ENCODE peak calls at places on chromosomes 13 and 19, in seven cellular contexts. One of them, this sample, is unnamed.

GRCh38 chr19:13033819-13034611 is 38.7 kb downstream of the NFIX start:
- DNase-seq in MV-4-11: peak
- DNase-seq in hypothalamus: no peak
- DNase-seq in fibroblast of lung: peak
- DNase-seq in activated T-cell treated with anti-CD3 and anti-CD28 coated beads, Interleukin-2, amount 50 U/mL, for 72 hours: peak
- DNase-seq in T-helper 1 cell: no peak
- DNase-seq in A172: peak
- DNase-seq in this sample: no peak

GRCh38 chr13:91632071-91632470 is 233.7 kb downstream of the GPC5 start:
- DNase-seq in MV-4-11: no peak
- DNase-seq in hypothalamus: no peak
- DNase-seq in fibroblast of lung: peak
- DNase-seq in activated T-cell treated with anti-CD3 and anti-CD28 coated beads, Interleukin-2, amount 50 U/mL, for 72 hours: no peak
- DNase-seq in T-helper 1 cell: no peak
- DNase-seq in A172: no peak
- DNase-seq in this sample: no peak

GRCh38 chr13:45584816-45585215 is 30.7 kb downstream of the ERICH6B start:
- DNase-seq in MV-4-11: no peak
- DNase-seq in hypothalamus: no peak
- DNase-seq in fibroblast of lung: no peak
- DNase-seq in activated T-cell treated with anti-CD3 and anti-CD28 coated beads, Interleukin-2, amount 50 U/mL, for 72 hours: no peak
- DNase-seq in T-helper 1 cell: no peak
- DNase-seq in A172: no peak
- DNase-seq in this sample: no peak

GRCh38 chr13:35179494-35179893 is 237.4 kb downstream of the NBEA start:
- DNase-seq in MV-4-11: no peak
- DNase-seq in hypothalamus: no peak
- DNase-seq in fibroblast of lung: no peak
- DNase-seq in activated T-cell treated with anti-CD3 and anti-CD28 coated beads, Interleukin-2, amount 50 U/mL, for 72 hours: no peak
- DNase-seq in T-helper 1 cell: no peak
- DNase-seq in A172: peak
- DNase-seq in this sample: no peak

GRCh38 chr13:46577656-46578589 is 25.0 kb downstream of the LRCH1 start:
- DNase-seq in MV-4-11: peak
- DNase-seq in hypothalamus: no peak
- DNase-seq in fibroblast of lung: no peak
- DNase-seq in activated T-cell treated with anti-CD3 and anti-CD28 coated beads, Interleukin-2, amount 50 U/mL, for 72 hours: no peak
- DNase-seq in T-helper 1 cell: no peak
- DNase-seq in A172: no peak
- DNase-seq in this sample: no peak

GRCh38 chr13:100128373-100128772 is 39.5 kb downstream of the PCCA start:
- DNase-seq in MV-4-11: peak
- DNase-seq in hypothalamus: no peak
- DNase-seq in fibroblast of lung: peak
- DNase-seq in activated T-cell treated with anti-CD3 and anti-CD28 coated beads, Interleukin-2, amount 50 U/mL, for 72 hours: peak
- DNase-seq in T-helper 1 cell: no peak
- DNase-seq in A172: peak
- DNase-seq in this sample: no peak

GRCh38 chr19:19485161-19485997 is 30.0 kb downstream of the TSSK6 start:
- DNase-seq in MV-4-11: peak
- DNase-seq in hypothalamus: no peak
- DNase-seq in fibroblast of lung: peak
- DNase-seq in activated T-cell treated with anti-CD3 and anti-CD28 coated beads, Interleukin-2, amount 50 U/mL, for 72 hours: no peak
- DNase-seq in T-helper 1 cell: no peak
- DNase-seq in A172: no peak
- DNase-seq in this sample: no peak

GRCh38 chr19:16946951-16947940 is 58.4 kb downstream of the F2RL3 start:
- DNase-seq in MV-4-11: no peak
- DNase-seq in hypothalamus: no peak
- DNase-seq in fibroblast of lung: no peak
- DNase-seq in activated T-cell treated with anti-CD3 and anti-CD28 coated beads, Interleukin-2, amount 50 U/mL, for 72 hours: no peak
- DNase-seq in T-helper 1 cell: no peak
- DNase-seq in A172: no peak
- DNase-seq in this sample: no peak

GRCh38 chr13:47457631-47458030 is 543.4 kb downstream of the SUCLA2 start:
- DNase-seq in MV-4-11: no peak
- DNase-seq in hypothalamus: no peak
- DNase-seq in fibroblast of lung: peak
- DNase-seq in activated T-cell treated with anti-CD3 and anti-CD28 coated beads, Interleukin-2, amount 50 U/mL, for 72 hours: no peak
- DNase-seq in T-helper 1 cell: no peak
- DNase-seq in A172: no peak
- DNase-seq in this sample: no peak

GRCh38 chr13:60509601-60510386 is 112.8 kb downstream of the TDRD3 start:
- DNase-seq in MV-4-11: no peak
- DNase-seq in hypothalamus: no peak
- DNase-seq in fibroblast of lung: no peak
- DNase-seq in activated T-cell treated with anti-CD3 and anti-CD28 coated beads, Interleukin-2, amount 50 U/mL, for 72 hours: no peak
- DNase-seq in T-helper 1 cell: no peak
- DNase-seq in A172: peak
- DNase-seq in this sample: no peak

GRCh38 chr13:49503951-49504350 is 8.2 kb downstream of the PHF11 start:
- DNase-seq in MV-4-11: no peak
- DNase-seq in hypothalamus: no peak
- DNase-seq in fibroblast of lung: no peak
- DNase-seq in activated T-cell treated with anti-CD3 and anti-CD28 coated beads, Interleukin-2, amount 50 U/mL, for 72 hours: no peak
- DNase-seq in T-helper 1 cell: no peak
- DNase-seq in A172: no peak
- DNase-seq in this sample: no peak

GRCh38 chr13:20136781-20137703 is 23.8 kb downstream of the GJA3 start:
- DNase-seq in MV-4-11: no peak
- DNase-seq in hypothalamus: no peak
- DNase-seq in fibroblast of lung: peak
- DNase-seq in activated T-cell treated with anti-CD3 and anti-CD28 coated beads, Interleukin-2, amount 50 U/mL, for 72 hours: peak
- DNase-seq in T-helper 1 cell: peak
- DNase-seq in A172: no peak
- DNase-seq in this sample: no peak

GRCh38 chr13:38785490-38785889 is 98.6 kb downstream of the FREM2 start:
- DNase-seq in MV-4-11: no peak
- DNase-seq in hypothalamus: no peak
- DNase-seq in fibroblast of lung: no peak
- DNase-seq in activated T-cell treated with anti-CD3 and anti-CD28 coated beads, Interleukin-2, amount 50 U/mL, for 72 hours: no peak
- DNase-seq in T-helper 1 cell: no peak
- DNase-seq in A172: no peak
- DNase-seq in this sample: no peak

GRCh38 chr13:50732712-50733111 is 110.8 kb downstream of the DLEU7 start:
- DNase-seq in MV-4-11: no peak
- DNase-seq in hypothalamus: no peak
- DNase-seq in fibroblast of lung: peak
- DNase-seq in activated T-cell treated with anti-CD3 and anti-CD28 coated beads, Interleukin-2, amount 50 U/mL, for 72 hours: no peak
- DNase-seq in T-helper 1 cell: no peak
- DNase-seq in A172: no peak
- DNase-seq in this sample: no peak

GRCh38 chr19:2282062-2282861 is at the start of gene PEAK3:
- DNase-seq in MV-4-11: peak
- DNase-seq in hypothalamus: peak
- DNase-seq in fibroblast of lung: peak
- DNase-seq in activated T-cell treated with anti-CD3 and anti-CD28 coated beads, Interleukin-2, amount 50 U/mL, for 72 hours: no peak
- DNase-seq in T-helper 1 cell: no peak
- DNase-seq in A172: peak
- DNase-seq in this sample: no peak

GRCh38 chr19:15869109-15869555 is 28.7 kb downstream of the CYP4F2 start:
- DNase-seq in MV-4-11: peak
- DNase-seq in hypothalamus: no peak
- DNase-seq in fibroblast of lung: peak
- DNase-seq in activated T-cell treated with anti-CD3 and anti-CD28 coated beads, Interleukin-2, amount 50 U/mL, for 72 hours: peak
- DNase-seq in T-helper 1 cell: peak
- DNase-seq in A172: peak
- DNase-seq in this sample: no peak

GRCh38 chr13:80284290-80284689 is 56.6 kb downstream of the SPRY2 start:
- DNase-seq in MV-4-11: no peak
- DNase-seq in hypothalamus: no peak
- DNase-seq in fibroblast of lung: no peak
- DNase-seq in activated T-cell treated with anti-CD3 and anti-CD28 coated beads, Interleukin-2, amount 50 U/mL, for 72 hours: no peak
- DNase-seq in T-helper 1 cell: no peak
- DNase-seq in A172: no peak
- DNase-seq in this sample: no peak

GRCh38 chr19:3146677-3147100 is 10.9 kb downstream of the GNA15 start:
- DNase-seq in MV-4-11: peak
- DNase-seq in hypothalamus: no peak
- DNase-seq in fibroblast of lung: no peak
- DNase-seq in activated T-cell treated with anti-CD3 and anti-CD28 coated beads, Interleukin-2, amount 50 U/mL, for 72 hours: peak
- DNase-seq in T-helper 1 cell: peak
- DNase-seq in A172: no peak
- DNase-seq in this sample: peak

GRCh38 chr19:10270180-10270615 is 722 bp upstream of the ICAM1 start:
- DNase-seq in MV-4-11: peak
- DNase-seq in hypothalamus: no peak
- DNase-seq in fibroblast of lung: no peak
- DNase-seq in activated T-cell treated with anti-CD3 and anti-CD28 coated beads, Interleukin-2, amount 50 U/mL, for 72 hours: peak
- DNase-seq in T-helper 1 cell: peak
- DNase-seq in A172: no peak
- DNase-seq in this sample: peak

GRCh38 chr13:103275708-103276107 is 209.5 kb upstream of the SLC10A2 start:
- DNase-seq in MV-4-11: no peak
- DNase-seq in hypothalamus: no peak
- DNase-seq in fibroblast of lung: no peak
- DNase-seq in activated T-cell treated with anti-CD3 and anti-CD28 coated beads, Interleukin-2, amount 50 U/mL, for 72 hours: no peak
- DNase-seq in T-helper 1 cell: no peak
- DNase-seq in A172: no peak
- DNase-seq in this sample: no peak

GRCh38 chr13:20843177-20843576 is 59.4 kb downstream of the XPO4 start:
- DNase-seq in MV-4-11: no peak
- DNase-seq in hypothalamus: no peak
- DNase-seq in fibroblast of lung: peak
- DNase-seq in activated T-cell treated with anti-CD3 and anti-CD28 coated beads, Interleukin-2, amount 50 U/mL, for 72 hours: no peak
- DNase-seq in T-helper 1 cell: no peak
- DNase-seq in A172: no peak
- DNase-seq in this sample: no peak

GRCh38 chr13:77896536-77896935 is 22.1 kb downstream of the EDNRB start:
- DNase-seq in MV-4-11: no peak
- DNase-seq in hypothalamus: no peak
- DNase-seq in fibroblast of lung: peak
- DNase-seq in activated T-cell treated with anti-CD3 and anti-CD28 coated beads, Interleukin-2, amount 50 U/mL, for 72 hours: no peak
- DNase-seq in T-helper 1 cell: no peak
- DNase-seq in A172: no peak
- DNase-seq in this sample: no peak

GRCh38 chr13:24022568-24022967 is 125.3 kb upstream of the C1QTNF9B start:
- DNase-seq in MV-4-11: peak
- DNase-seq in hypothalamus: no peak
- DNase-seq in fibroblast of lung: no peak
- DNase-seq in activated T-cell treated with anti-CD3 and anti-CD28 coated beads, Interleukin-2, amount 50 U/mL, for 72 hours: no peak
- DNase-seq in T-helper 1 cell: no peak
- DNase-seq in A172: no peak
- DNase-seq in this sample: no peak

GRCh38 chr13:76516013-76516412 is 370.2 kb downstream of the KCTD12 start:
- DNase-seq in MV-4-11: no peak
- DNase-seq in hypothalamus: no peak
- DNase-seq in fibroblast of lung: peak
- DNase-seq in activated T-cell treated with anti-CD3 and anti-CD28 coated beads, Interleukin-2, amount 50 U/mL, for 72 hours: no peak
- DNase-seq in T-helper 1 cell: no peak
- DNase-seq in A172: no peak
- DNase-seq in this sample: no peak

GRCh38 chr13:58472483-58472882 is 840.9 kb downstream of the PCDH17 start:
- DNase-seq in MV-4-11: no peak
- DNase-seq in hypothalamus: no peak
- DNase-seq in fibroblast of lung: no peak
- DNase-seq in activated T-cell treated with anti-CD3 and anti-CD28 coated beads, Interleukin-2, amount 50 U/mL, for 72 hours: no peak
- DNase-seq in T-helper 1 cell: no peak
- DNase-seq in A172: no peak
- DNase-seq in this sample: no peak

GRCh38 chr19:21841784-21842097 is 5.8 kb upstream of the ZNF43 start:
- DNase-seq in MV-4-11: no peak
- DNase-seq in hypothalamus: no peak
- DNase-seq in fibroblast of lung: no peak
- DNase-seq in activated T-cell treated with anti-CD3 and anti-CD28 coated beads, Interleukin-2, amount 50 U/mL, for 72 hours: no peak
- DNase-seq in T-helper 1 cell: no peak
- DNase-seq in A172: no peak
- DNase-seq in this sample: no peak

GRCh38 chr13:59445812-59446211 is 717.9 kb downstream of the DIAPH3 start:
- DNase-seq in MV-4-11: no peak
- DNase-seq in hypothalamus: no peak
- DNase-seq in fibroblast of lung: no peak
- DNase-seq in activated T-cell treated with anti-CD3 and anti-CD28 coated beads, Interleukin-2, amount 50 U/mL, for 72 hours: no peak
- DNase-seq in T-helper 1 cell: no peak
- DNase-seq in A172: no peak
- DNase-seq in this sample: no peak

GRCh38 chr13:23709521-23709920 is 139.3 kb downstream of the TNFRSF19 start:
- DNase-seq in MV-4-11: no peak
- DNase-seq in hypothalamus: no peak
- DNase-seq in fibroblast of lung: no peak
- DNase-seq in activated T-cell treated with anti-CD3 and anti-CD28 coated beads, Interleukin-2, amount 50 U/mL, for 72 hours: no peak
- DNase-seq in T-helper 1 cell: no peak
- DNase-seq in A172: no peak
- DNase-seq in this sample: no peak

GRCh38 chr13:23867027-23867491 is 22.1 kb downstream of the MIPEP start:
- DNase-seq in MV-4-11: no peak
- DNase-seq in hypothalamus: no peak
- DNase-seq in fibroblast of lung: peak
- DNase-seq in activated T-cell treated with anti-CD3 and anti-CD28 coated beads, Interleukin-2, amount 50 U/mL, for 72 hours: no peak
- DNase-seq in T-helper 1 cell: no peak
- DNase-seq in A172: peak
- DNase-seq in this sample: no peak

GRCh38 chr13:110907951-110908898 is 6.6 kb downstream of the ANKRD10 start:
- DNase-seq in MV-4-11: no peak
- DNase-seq in hypothalamus: no peak
- DNase-seq in fibroblast of lung: no peak
- DNase-seq in activated T-cell treated with anti-CD3 and anti-CD28 coated beads, Interleukin-2, amount 50 U/mL, for 72 hours: no peak
- DNase-seq in T-helper 1 cell: no peak
- DNase-seq in A172: peak
- DNase-seq in this sample: no peak

GRCh38 chr13:45184693-45185092 is 16.2 kb downstream of the KCTD4 start:
- DNase-seq in MV-4-11: no peak
- DNase-seq in hypothalamus: no peak
- DNase-seq in fibroblast of lung: no peak
- DNase-seq in activated T-cell treated with anti-CD3 and anti-CD28 coated beads, Interleukin-2, amount 50 U/mL, for 72 hours: no peak
- DNase-seq in T-helper 1 cell: no peak
- DNase-seq in A172: no peak
- DNase-seq in this sample: no peak

GRCh38 chr19:38266981-38267597 is 2.7 kb downstream of the SPINT2 start:
- DNase-seq in MV-4-11: no peak
- DNase-seq in hypothalamus: no peak
- DNase-seq in fibroblast of lung: peak
- DNase-seq in activated T-cell treated with anti-CD3 and anti-CD28 coated beads, Interleukin-2, amount 50 U/mL, for 72 hours: no peak
- DNase-seq in T-helper 1 cell: no peak
- DNase-seq in A172: peak
- DNase-seq in this sample: no peak

GRCh38 chr19:35291259-35291658 is 702 bp upstream of the MAG start:
- DNase-seq in MV-4-11: no peak
- DNase-seq in hypothalamus: peak
- DNase-seq in fibroblast of lung: no peak
- DNase-seq in activated T-cell treated with anti-CD3 and anti-CD28 coated beads, Interleukin-2, amount 50 U/mL, for 72 hours: no peak
- DNase-seq in T-helper 1 cell: no peak
- DNase-seq in A172: no peak
- DNase-seq in this sample: no peak

GRCh38 chr19:3056454-3057016 is 5.8 kb downstream of the TLE5 start:
- DNase-seq in MV-4-11: no peak
- DNase-seq in hypothalamus: no peak
- DNase-seq in fibroblast of lung: no peak
- DNase-seq in activated T-cell treated with anti-CD3 and anti-CD28 coated beads, Interleukin-2, amount 50 U/mL, for 72 hours: no peak
- DNase-seq in T-helper 1 cell: no peak
- DNase-seq in A172: no peak
- DNase-seq in this sample: no peak

GRCh38 chr19:23409392-23410048 is 14.2 kb upstream of the ZNF91 start:
- DNase-seq in MV-4-11: no peak
- DNase-seq in hypothalamus: no peak
- DNase-seq in fibroblast of lung: no peak
- DNase-seq in activated T-cell treated with anti-CD3 and anti-CD28 coated beads, Interleukin-2, amount 50 U/mL, for 72 hours: no peak
- DNase-seq in T-helper 1 cell: no peak
- DNase-seq in A172: no peak
- DNase-seq in this sample: no peak

GRCh38 chr19:14497347-14497921 is 1.5 kb upstream of the GIPC1 start:
- DNase-seq in MV-4-11: peak
- DNase-seq in hypothalamus: peak
- DNase-seq in fibroblast of lung: no peak
- DNase-seq in activated T-cell treated with anti-CD3 and anti-CD28 coated beads, Interleukin-2, amount 50 U/mL, for 72 hours: no peak
- DNase-seq in T-helper 1 cell: no peak
- DNase-seq in A172: no peak
- DNase-seq in this sample: no peak